ENCODE peak calls at places on chromosomes 6 and 20, in eight cellular contexts. Y, K, P, E, U, R, L and Q are unnamed samples.

GRCh38 chr6:33710296-33711121 is 991 bp downstream of the UQCC2 start:
- DNase-seq in Y (no peak), K (no peak), P (peak; percentile 20), E (no peak), U (no peak), R (no peak), L (peak; percentile 22), Q (no peak)

GRCh38 chr20:51531141-51531710 is 11.3 kb downstream of the NFATC2 start:
- DNase-seq in Y (no peak), K (no peak), P (peak; percentile 24), E (peak; percentile 89), U (no peak), R (no peak), L (peak; percentile 63), Q (no peak)

GRCh38 chr6:30938730-30939129 is 2.0 kb upstream of the MUCL3 start:
- DNase-seq in Y (no peak), K (no peak), P (no peak), E (no peak), U (no peak), R (no peak), L (no peak), Q (no peak)

GRCh38 chr20:13659288-13659687 is 20.6 kb upstream of the TASP1 start:
- DNase-seq in Y (no peak), K (no peak), P (no peak), E (no peak), U (no peak), R (no peak), L (no peak), Q (no peak)

GRCh38 chr6:145547596-145548325 is 187.6 kb downstream of the EPM2A start:
- DNase-seq in Y (no peak), K (no peak), P (peak; percentile 12), E (no peak), U (no peak), R (no peak), L (no peak), Q (no peak)

GRCh38 chr6:4017847-4018193 is 61.1 kb downstream of the FAM217A start:
- DNase-seq in Y (peak; percentile 24), K (no peak), P (peak; percentile 59), E (no peak), U (no peak), R (no peak), L (no peak), Q (no peak)

GRCh38 chr6:132910759-132911158 is 96.4 kb downstream of the RPS12 start:
- DNase-seq in Y (no peak), K (no peak), P (no peak), E (no peak), U (no peak), R (no peak), L (no peak), Q (no peak)

GRCh38 chr20:58140787-58141396 is 87.6 kb downstream of the ANKRD60 start:
- DNase-seq in Y (no peak), K (no peak), P (no peak), E (no peak), U (no peak), R (no peak), L (no peak), Q (no peak)

GRCh38 chr6:26432622-26433021 is 7.7 kb upstream of the BTN3A3 start:
- DNase-seq in Y (no peak), K (no peak), P (peak; percentile 27), E (no peak), U (no peak), R (no peak), L (no peak), Q (no peak)

GRCh38 chr6:113980937-113981554 is 10.1 kb upstream of the HDAC2 start:
- DNase-seq in Y (peak; percentile 18), K (no peak), P (peak; percentile 36), E (no peak), U (no peak), R (no peak), L (peak; percentile 39), Q (no peak)

GRCh38 chr20:39897058-39897457 is 792.0 kb downstream of the MAFB start:
- DNase-seq in Y (peak; percentile 19), K (no peak), P (peak; percentile 93), E (no peak), U (no peak), R (no peak), L (no peak), Q (no peak)

GRCh38 chr6:72245565-72245964 is 359.2 kb downstream of the RIMS1 start:
- DNase-seq in Y (peak; percentile 45), K (no peak), P (no peak), E (no peak), U (no peak), R (no peak), L (no peak), Q (no peak)

GRCh38 chr6:154951400-154952200 is 43.5 kb upstream of the TIAM2 start:
- DNase-seq in Y (no peak), K (no peak), P (no peak), E (no peak), U (no peak), R (no peak), L (no peak), Q (no peak)

GRCh38 chr6:10330515-10330914 is 84.4 kb downstream of the TFAP2A start:
- DNase-seq in Y (no peak), K (no peak), P (no peak), E (no peak), U (no peak), R (no peak), L (no peak), Q (no peak)

GRCh38 chr6:82507112-82507511 is 143.5 kb downstream of the TPBG start:
- DNase-seq in Y (no peak), K (no peak), P (no peak), E (no peak), U (no peak), R (no peak), L (no peak), Q (no peak)

GRCh38 chr20:63957690-63958441 is 1.6 kb upstream of the UCKL1 start:
- DNase-seq in Y (no peak), K (no peak), P (peak; percentile 52), E (peak; percentile 46), U (no peak), R (no peak), L (peak; percentile 81), Q (no peak)

GRCh38 chr6:119006972-119007371 is 71.5 kb downstream of the FAM184A start:
- DNase-seq in Y (no peak), K (no peak), P (no peak), E (no peak), U (no peak), R (no peak), L (no peak), Q (no peak)

GRCh38 chr6:134510920-134511319 is 193.0 kb upstream of the SGK1 start:
- DNase-seq in Y (no peak), K (no peak), P (no peak), E (no peak), U (no peak), R (no peak), L (no peak), Q (no peak)